ENCODE peak calls at places on chromosomes 11 and 22, in five cellular contexts. J is hepatocyte, V is AG09309, H is GM20000, Z is suprapubic skin. B is an unnamed sample.

GRCh38 chr11:75214411-75214821 is 26.2 kb upstream of the TPBGL start:
- DNase-seq in J (peak), V (peak), H (peak), Z (no peak), B (peak)

GRCh38 chr11:123194308-123195181 is 503 bp downstream of the CLMP start:
- DNase-seq in J (peak), V (no peak), H (peak), Z (no peak), B (no peak)

GRCh38 chr11:3014314-3014938 is 22.3 kb upstream of the NAP1L4 start:
- DNase-seq in J (no peak), V (no peak), H (no peak), Z (no peak), B (no peak)

GRCh38 chr11:1077033-1077416 is 2.4 kb downstream of the MUC2 start:
- DNase-seq in J (no peak), V (no peak), H (no peak), Z (no peak), B (no peak)

GRCh38 chr22:37690407-37690806 is 4.3 kb downstream of the NOL12 start:
- DNase-seq in J (no peak), V (no peak), H (no peak), Z (no peak), B (no peak)

GRCh38 chr11:95802806-95803205 is 12.5 kb downstream of the CEP57 start:
- DNase-seq in J (no peak), V (no peak), H (no peak), Z (no peak), B (no peak)

GRCh38 chr11:123298488-123299447 is 103.7 kb upstream of the CLMP start:
- DNase-seq in J (no peak), V (no peak), H (no peak), Z (no peak), B (no peak)

GRCh38 chr22:39239561-39240423 is 5.0 kb downstream of the PDGFB start:
- DNase-seq in J (no peak), V (no peak), H (no peak), Z (peak), B (no peak)

GRCh38 chr11:20388096-20389055 is 860 bp downstream of the PRMT3 start:
- DNase-seq in J (no peak), V (no peak), H (peak), Z (peak), B (no peak)

GRCh38 chr22:45830531-45831245 is 146.3 kb downstream of the WNT7B start:
- DNase-seq in J (no peak), V (no peak), H (no peak), Z (no peak), B (no peak)

GRCh38 chr22:49964136-49964492 is 3.5 kb downstream of the PIM3 start:
- DNase-seq in J (no peak), V (no peak), H (no peak), Z (peak), B (no peak)

GRCh38 chr11:111019931-111020381 is 225.6 kb upstream of the POU2AF2 start:
- DNase-seq in J (no peak), V (no peak), H (no peak), Z (no peak), B (no peak)

GRCh38 chr22:46250035-46250782 is at the start of gene CDPF1:
- DNase-seq in J (peak), V (peak), H (peak), Z (peak), B (peak)

GRCh38 chr22:23984430-23984829 is 4.5 kb downstream of the GSTT2 start:
- DNase-seq in J (no peak), V (no peak), H (peak), Z (no peak), B (no peak)

GRCh38 chr11:133928628-133929059 is 28.1 kb downstream of the IGSF9B start:
- DNase-seq in J (no peak), V (no peak), H (no peak), Z (no peak), B (no peak)

GRCh38 chr22:50490531-50491308 is 4.1 kb downstream of the MIOX start:
- DNase-seq in J (peak), V (no peak), H (peak), Z (no peak), B (no peak)

GRCh38 chr11:113505541-113506375 is 30.6 kb upstream of the DRD2 start:
- DNase-seq in J (peak), V (peak), H (no peak), Z (no peak), B (peak)

GRCh38 chr11:118998388-118998717 is 415 bp downstream of the CENATAC start:
- DNase-seq in J (no peak), V (no peak), H (no peak), Z (no peak), B (no peak)

GRCh38 chr22:45639747-45640102 is 31.9 kb upstream of the ATXN10 start:
- DNase-seq in J (no peak), V (no peak), H (no peak), Z (no peak), B (no peak)

GRCh38 chr11:116787786-116788486 is at the start of gene ZPR1:
- DNase-seq in J (peak), V (no peak), H (peak), Z (peak), B (peak)

GRCh38 chr11:64152841-64153691 is 12.8 kb downstream of the MACROD1 start:
- DNase-seq in J (peak), V (no peak), H (peak), Z (no peak), B (peak)

GRCh38 chr11:95337175-95337957 is 106.4 kb upstream of the SESN3 start:
- DNase-seq in J (peak), V (peak), H (peak), Z (peak), B (no peak)

GRCh38 chr11:74822187-74822586 is 73.5 kb downstream of the RNF169 start:
- DNase-seq in J (no peak), V (peak), H (no peak), Z (no peak), B (no peak)

GRCh38 chr11:14642873-14643696 is 519 bp upstream of the PDE3B start:
- DNase-seq in J (no peak), V (no peak), H (peak), Z (no peak), B (no peak)

GRCh38 chr11:34916810-34917780 is 677 bp downstream of the PDHX start:
- DNase-seq in J (no peak), V (no peak), H (peak), Z (no peak), B (no peak)

GRCh38 chr22:45867906-45868555 is 108.9 kb downstream of the WNT7B start:
- DNase-seq in J (no peak), V (no peak), H (no peak), Z (peak), B (no peak)

GRCh38 chr22:49470741-49471134 is 356.9 kb downstream of the BRD1 start:
- DNase-seq in J (no peak), V (no peak), H (no peak), Z (no peak), B (no peak)

GRCh38 chr11:113023228-113023627 is 62.0 kb downstream of the NCAM1 start:
- DNase-seq in J (no peak), V (no peak), H (no peak), Z (no peak), B (no peak)

GRCh38 chr11:73784734-73785133 is 2.9 kb upstream of the MRPL48 start:
- DNase-seq in J (no peak), V (no peak), H (no peak), Z (no peak), B (no peak)

GRCh38 chr11:69928124-69928523 is 108.9 kb upstream of the FGF3 start:
- DNase-seq in J (no peak), V (no peak), H (no peak), Z (peak), B (no peak)

GRCh38 chr11:66328307-66329144 is 7.7 kb downstream of the RIN1 start:
- DNase-seq in J (peak), V (no peak), H (peak), Z (peak), B (peak)

GRCh38 chr11:129611661-129612566 is 203.7 kb upstream of the TMEM45B start:
- DNase-seq in J (no peak), V (no peak), H (no peak), Z (no peak), B (no peak)

GRCh38 chr22:42803454-42803853 is 53.6 kb downstream of the ARFGAP3 start:
- DNase-seq in J (no peak), V (no peak), H (no peak), Z (no peak), B (no peak)

GRCh38 chr11:36041988-36042606 is 98.2 kb downstream of the LDLRAD3 start:
- DNase-seq in J (no peak), V (no peak), H (peak), Z (no peak), B (no peak)

GRCh38 chr11:123318623-123319022 is 111.4 kb upstream of the GRAMD1B start:
- DNase-seq in J (no peak), V (no peak), H (no peak), Z (no peak), B (no peak)

GRCh38 chr11:64545605-64546004 is 45.4 kb upstream of the SLC22A12 start:
- DNase-seq in J (no peak), V (peak), H (no peak), Z (no peak), B (no peak)

GRCh38 chr22:19518568-19519030 is 5.6 kb downstream of the CLDN5 start:
- DNase-seq in J (no peak), V (no peak), H (no peak), Z (no peak), B (no peak)

GRCh38 chr22:35230839-35231584 is 26.3 kb upstream of the HMGXB4 start:
- DNase-seq in J (no peak), V (no peak), H (no peak), Z (no peak), B (no peak)

GRCh38 chr11:12354750-12355545 is 22.4 kb upstream of the PARVA start:
- DNase-seq in J (no peak), V (no peak), H (no peak), Z (no peak), B (no peak)
- TF ChIP-seq CTCF in J (no peak), V (no peak), H (no peak), Z (no peak), B (no peak)

GRCh38 chr11:9710852-9711251 is 47.0 kb downstream of the SWAP70 start:
- DNase-seq in J (no peak), V (no peak), H (no peak), Z (no peak), B (no peak)

GRCh38 chr11:9710223-9710622 is 46.3 kb downstream of the SWAP70 start:
- DNase-seq in J (no peak), V (no peak), H (no peak), Z (no peak), B (no peak)

GRCh38 chr11:9714540-9714939 is 50.7 kb downstream of the SWAP70 start:
- DNase-seq in J (no peak), V (no peak), H (no peak), Z (no peak), B (no peak)

GRCh38 chr11:9708544-9708943 is 44.7 kb downstream of the SWAP70 start:
- DNase-seq in J (no peak), V (no peak), H (no peak), Z (no peak), B (no peak)

GRCh38 chr11:9711454-9712307 is 47.8 kb downstream of the SWAP70 start:
- DNase-seq in J (no peak), V (no peak), H (no peak), Z (no peak), B (no peak)
- TF ChIP-seq CTCF in J (no peak), V (no peak), H (no peak), Z (no peak), B (no peak)

DNA sequence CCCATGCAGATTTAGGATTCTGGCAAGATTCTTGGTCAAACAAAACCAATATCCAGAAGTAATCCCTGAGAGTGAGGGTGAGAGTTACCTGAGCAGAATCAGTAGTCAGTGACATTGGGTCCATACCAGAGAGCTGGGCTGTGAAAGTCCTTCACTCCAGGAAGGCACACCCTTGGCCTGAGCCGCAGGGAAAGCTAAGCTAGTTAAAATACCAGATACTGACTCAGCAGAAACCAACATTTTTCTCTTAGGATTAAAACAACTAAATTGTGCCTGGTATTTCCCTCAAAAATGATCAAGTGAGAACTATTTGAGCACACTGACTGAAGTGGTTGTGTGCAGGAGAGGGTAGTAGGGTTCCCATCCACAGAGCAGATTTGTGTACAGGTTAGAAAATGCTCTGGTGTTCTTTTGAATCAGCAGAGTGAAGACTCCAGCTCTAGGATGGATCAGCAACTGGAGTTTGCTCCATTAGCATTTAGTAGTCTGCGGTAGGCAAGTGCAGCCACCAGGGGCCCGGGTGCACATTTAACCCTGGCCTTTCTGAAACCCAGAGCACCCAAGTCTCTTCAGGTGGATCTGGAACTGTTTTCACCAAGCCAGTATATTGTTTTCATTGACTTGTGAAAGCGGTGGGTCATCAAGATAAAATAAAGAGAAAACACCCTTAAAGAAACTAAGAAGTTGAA is 100.7 kb upstream of the CLPB start:
- DNase-seq in J (peak), V (peak), H (no peak), Z (no peak), B (no peak)
- TF ChIP-seq CTCF in J (no peak), V (peak), H (no peak), Z (no peak), B (no peak)

GRCh38 chr11:128527046-128527445 is 60.3 kb downstream of the ETS1 start:
- DNase-seq in J (no peak), V (no peak), H (no peak), Z (no peak), B (no peak)
- TF ChIP-seq CTCF in J (no peak), V (no peak), H (no peak), Z (no peak), B (no peak)

GRCh38 chr22:21098099-21098671 is 52.4 kb downstream of the LRRC74B start:
- DNase-seq in J (no peak), V (no peak), H (no peak), Z (no peak), B (no peak)
- TF ChIP-seq CTCF in J (no peak), V (no peak), H (no peak), Z (no peak), B (no peak)